ENCODE peak calls at places on chromosomes 11 and 22, in five cellular contexts. One of them, this sample, is unnamed.

GRCh38 chr22:49677495-49677889 is 150.2 kb downstream of the BRD1 start:
- DNase-seq in fibroblast of the conjunctiva: no peak
- DNase-seq in lower lobe of right lung: peak; percentile 40
- DNase-seq in GM13977: no peak
- DNase-seq in substantia nigra: no peak
- DNase-seq in this sample: no peak

GRCh38 chr11:47271961-47272661 is 2.2 kb downstream of the MADD start:
- DNase-seq in lower lobe of right lung: no peak
- DNase-seq in fibroblast of the conjunctiva: no peak
- DNase-seq in substantia nigra: peak; percentile 3
- DNase-seq in GM13977: peak; percentile 56
- DNase-seq in this sample: peak; percentile 48

GRCh38 chr22:39240841-39241631 is 3.7 kb downstream of the PDGFB start:
- DNase-seq in fibroblast of the conjunctiva: no peak
- DNase-seq in GM13977: no peak
- DNase-seq in substantia nigra: no peak
- DNase-seq in lower lobe of right lung: peak; percentile 73
- DNase-seq in this sample: no peak

GRCh38 chr11:68862426-68862825 is 20.7 kb upstream of the CPT1A start:
- DNase-seq in substantia nigra: no peak
- DNase-seq in fibroblast of the conjunctiva: no peak
- DNase-seq in GM13977: no peak
- DNase-seq in lower lobe of right lung: no peak
- DNase-seq in this sample: no peak

GRCh38 chr11:88303037-88303436 is 34.5 kb downstream of the CTSC start:
- DNase-seq in GM13977: no peak
- DNase-seq in lower lobe of right lung: no peak
- DNase-seq in substantia nigra: no peak
- DNase-seq in fibroblast of the conjunctiva: no peak
- DNase-seq in this sample: no peak

GRCh38 chr11:72781313-72782080 is 12.3 kb downstream of the STARD10 start:
- DNase-seq in lower lobe of right lung: peak; percentile 64
- DNase-seq in fibroblast of the conjunctiva: no peak
- DNase-seq in GM13977: peak; percentile 89
- DNase-seq in substantia nigra: no peak
- DNase-seq in this sample: peak; percentile 66

GRCh38 chr22:17035246-17035645 is 27.2 kb upstream of the GAB4 start:
- DNase-seq in substantia nigra: no peak
- DNase-seq in fibroblast of the conjunctiva: no peak
- DNase-seq in GM13977: no peak
- DNase-seq in lower lobe of right lung: no peak
- DNase-seq in this sample: no peak

GRCh38 chr11:121595717-121596156 is 143.0 kb upstream of the SORL1-AS1 start:
- DNase-seq in fibroblast of the conjunctiva: peak; percentile 97
- DNase-seq in lower lobe of right lung: peak; percentile 67
- DNase-seq in GM13977: no peak
- DNase-seq in substantia nigra: no peak
- DNase-seq in this sample: no peak

GRCh38 chr11:72370201-72370600 is 64.1 kb downstream of the CLPB start:
- DNase-seq in fibroblast of the conjunctiva: no peak
- DNase-seq in GM13977: no peak
- DNase-seq in lower lobe of right lung: no peak
- DNase-seq in substantia nigra: no peak
- DNase-seq in this sample: no peak

GRCh38 chr11:77071077-77071476 is 4.3 kb downstream of the CAPN5 start:
- DNase-seq in lower lobe of right lung: peak; percentile 29
- DNase-seq in substantia nigra: no peak
- DNase-seq in GM13977: no peak
- DNase-seq in fibroblast of the conjunctiva: no peak
- DNase-seq in this sample: no peak

GRCh38 chr22:50262460-50262911 is 1.0 kb upstream of the MAPK12 start:
- DNase-seq in lower lobe of right lung: no peak
- DNase-seq in substantia nigra: no peak
- DNase-seq in fibroblast of the conjunctiva: no peak
- DNase-seq in GM13977: no peak
- DNase-seq in this sample: no peak

GRCh38 chr11:126581871-126582270 is 226.4 kb downstream of the ST3GAL4 start:
- DNase-seq in GM13977: no peak
- DNase-seq in substantia nigra: no peak
- DNase-seq in fibroblast of the conjunctiva: no peak
- DNase-seq in lower lobe of right lung: no peak
- DNase-seq in this sample: no peak

GRCh38 chr22:19012308-19012990 is 76.4 kb upstream of the PRODH start:
- DNase-seq in fibroblast of the conjunctiva: no peak
- DNase-seq in GM13977: no peak
- DNase-seq in lower lobe of right lung: no peak
- DNase-seq in substantia nigra: no peak
- DNase-seq in this sample: no peak

GRCh38 chr11:57547854-57548377 is 10.5 kb downstream of the SMTNL1 start:
- DNase-seq in lower lobe of right lung: no peak
- DNase-seq in GM13977: peak; percentile 75
- DNase-seq in substantia nigra: no peak
- DNase-seq in fibroblast of the conjunctiva: no peak
- DNase-seq in this sample: no peak

GRCh38 chr11:100774859-100775258 is 87.8 kb downstream of the ARHGAP42 start:
- DNase-seq in GM13977: no peak
- DNase-seq in substantia nigra: no peak
- DNase-seq in lower lobe of right lung: no peak
- DNase-seq in fibroblast of the conjunctiva: no peak
- DNase-seq in this sample: no peak

GRCh38 chr11:74929431-74930363 is 19.2 kb downstream of the XRRA1 start:
- DNase-seq in GM13977: peak; percentile 66
- DNase-seq in lower lobe of right lung: peak; percentile 53
- DNase-seq in fibroblast of the conjunctiva: peak; percentile 92
- DNase-seq in substantia nigra: peak; percentile 3
- DNase-seq in this sample: peak; percentile 86

GRCh38 chr11:10483584-10483983 is 28.5 kb downstream of the AMPD3 start:
- DNase-seq in fibroblast of the conjunctiva: no peak
- DNase-seq in GM13977: no peak
- DNase-seq in lower lobe of right lung: no peak
- DNase-seq in substantia nigra: no peak
- DNase-seq in this sample: no peak

GRCh38 chr22:19201858-19202798 is 23.6 kb upstream of the SLC25A1 start:
- DNase-seq in substantia nigra: no peak
- DNase-seq in lower lobe of right lung: no peak
- DNase-seq in fibroblast of the conjunctiva: no peak
- DNase-seq in GM13977: no peak
- DNase-seq in this sample: no peak